ENCODE peak calls at places on chromosomes 16 and 17, in six cellular contexts. N is pancreas, C is AG04450, V is fibroblast of lung, S is upper lobe of right lung, G is heart right ventricle. H is an unnamed sample.

GRCh38 chr16:68733570-68733969 is 3.5 kb upstream of the CDH1 start:
- DNase-seq in N (no peak), C (no peak), V (no peak), S (no peak), G (no peak), H (no peak)

GRCh38 chr17:77286641-77287431 is 146.1 kb downstream of the SEC14L1 start:
- DNase-seq in N (peak; percentile 75), C (no peak), V (peak; percentile 76), S (peak; percentile 85), G (peak; percentile 49), H (no peak)

GRCh38 chr16:52469775-52470174 is 77.2 kb downstream of the TOX3 start:
- DNase-seq in N (no peak), C (no peak), V (peak; percentile 61), S (no peak), G (no peak), H (no peak)

GRCh38 chr16:1420111-1420539 is 422 bp downstream of the UQCC4 start:
- DNase-seq in N (peak; percentile 22), C (no peak), V (no peak), S (no peak), G (no peak), H (no peak)

GRCh38 chr16:68311316-68311620 is 449 bp downstream of the PRMT7 start:
- DNase-seq in N (no peak), C (no peak), V (peak; percentile 52), S (no peak), G (no peak), H (no peak)

GRCh38 chr17:58710948-58711552 is 18.6 kb downstream of the RAD51C start:
- DNase-seq in N (no peak), C (peak; percentile 27), V (peak; percentile 41), S (no peak), G (peak; percentile 21), H (peak; percentile 84)

GRCh38 chr16:57503366-57503765 is 17.1 kb upstream of the DOK4 start:
- DNase-seq in N (no peak), C (no peak), V (no peak), S (no peak), G (no peak), H (no peak)

GRCh38 chr17:61402073-61402541 is 2.5 kb downstream of the TBX2 start:
- DNase-seq in N (no peak), C (no peak), V (no peak), S (peak; percentile 64), G (no peak), H (no peak)

GRCh38 chr17:76152580-76152979 is 11.5 kb upstream of the FOXJ1 start:
- DNase-seq in N (no peak), C (no peak), V (no peak), S (peak; percentile 25), G (no peak), H (no peak)

GRCh38 chr16:70738083-70738977 is 52.5 kb upstream of the MTSS2 start:
- DNase-seq in N (no peak), C (peak; percentile 81), V (peak; percentile 40), S (peak; percentile 85), G (peak; percentile 74), H (peak; percentile 48)

GRCh38 chr17:74838275-74838674 is 21.4 kb downstream of the GRIN2C start:
- DNase-seq in N (no peak), C (no peak), V (no peak), S (no peak), G (no peak), H (no peak)

GRCh38 chr16:84234656-84235285 is 5.0 kb downstream of the KCNG4 start:
- DNase-seq in N (no peak), C (no peak), V (no peak), S (no peak), G (no peak), H (peak; percentile 34)

GRCh38 chr17:3935140-3935542 is 18.9 kb upstream of the P2RX1 start:
- DNase-seq in N (peak; percentile 59), C (peak; percentile 37), V (peak; percentile 72), S (peak; percentile 88), G (peak; percentile 73), H (peak; percentile 42)

GRCh38 chr17:28906276-28907051 is 3.6 kb upstream of the DHRS13 start:
- DNase-seq in N (no peak), C (no peak), V (no peak), S (peak; percentile 60), G (no peak), H (no peak)

GRCh38 chr17:79812969-79813825 is 16.3 kb upstream of the CBX8 start:
- DNase-seq in N (no peak), C (no peak), V (no peak), S (no peak), G (no peak), H (no peak)
- H3K4me3 ChIP-seq in N (peak overlapping the region; percentile 34), C (peak overlapping the region; percentile 48), V (peak overlapping the region; percentile 28), S (no peak overlapping the region), G (peak overlapping the region; percentile 34), H (peak overlapping the region; percentile 31)

DNA sequence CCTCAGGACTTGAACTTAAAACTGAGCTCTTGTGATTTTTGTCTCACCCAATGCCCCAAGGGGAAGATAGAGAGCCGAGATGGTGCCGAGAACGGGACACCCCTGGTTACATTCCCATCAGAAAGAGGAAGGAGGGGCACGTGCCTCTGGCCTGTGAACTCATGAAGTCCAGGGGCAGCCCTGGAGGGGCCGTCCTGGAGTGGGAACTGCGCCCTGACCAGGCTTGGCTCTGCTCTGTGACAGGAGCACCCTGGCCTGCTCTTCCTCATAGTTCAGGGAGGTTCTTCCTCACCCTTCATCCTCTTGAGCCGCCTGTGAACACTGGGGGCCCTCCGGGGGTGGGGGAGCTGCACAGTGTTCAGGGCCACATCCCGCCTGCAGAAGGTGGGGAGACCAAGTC is 130.3 kb upstream of the FOXF1 start:
- DNase-seq in N (no peak), C (no peak), V (no peak), S (no peak), G (no peak), H (no peak)
- TF ChIP-seq CTCF in N (no peak), C (no peak), V (no peak), S (no peak), G (no peak), H (no peak)

GRCh38 chr17:48443712-48444111 is 13.7 kb upstream of the SKAP1 start:
- DNase-seq in N (no peak), C (no peak), V (no peak), S (no peak), G (no peak), H (no peak)
- H3K4me3 ChIP-seq in N (no peak overlapping the region), C (no peak overlapping the region), V (no peak overlapping the region), S (no peak overlapping the region), G (no peak overlapping the region), H (no peak overlapping the region)

GRCh38 chr17:2789700-2790099 is 6.5 kb upstream of the RAP1GAP2 start:
- DNase-seq in N (no peak), C (no peak), V (no peak), S (no peak), G (no peak), H (no peak)

GRCh38 chr17:2782030-2782429 is 14.2 kb upstream of the RAP1GAP2 start:
- DNase-seq in N (no peak), C (peak; percentile 15), V (peak; percentile 59), S (peak; percentile 73), G (no peak), H (no peak)

GRCh38 chr17:2783310-2784030 is 12.8 kb upstream of the RAP1GAP2 start:
- DNase-seq in N (no peak), C (no peak), V (no peak), S (no peak), G (no peak), H (no peak)

GRCh38 chr17:2784864-2785263 is 11.4 kb upstream of the RAP1GAP2 start:
- DNase-seq in N (no peak), C (no peak), V (no peak), S (no peak), G (no peak), H (no peak)

GRCh38 chr17:2786176-2786881 is 9.9 kb upstream of the RAP1GAP2 start:
- DNase-seq in N (peak; percentile 88), C (peak; percentile 29), V (peak; percentile 71), S (peak; percentile 92), G (peak; percentile 70), H (peak; percentile 71)
- TF ChIP-seq CTCF in N (peak; percentile 83), C (peak; percentile 74), V (peak; percentile 87), S (peak; percentile 66), G (peak; percentile 74), H (peak; percentile 85)

H was measured in fibroblast of the aortic adventitia.